ENCODE peak calls at places on chromosomes 16 and 17, in six cellular contexts. One of them, this sample, is unnamed.

GRCh38 chr17:11182430-11182829 is 58.6 kb upstream of the SHISA6 start:
- DNase-seq in left lung: no peak
- DNase-seq in H1: no peak
- DNase-seq in keratinocyte: no peak
- DNase-seq in tibial artery: no peak
- DNase-seq in Panc1: no peak
- DNase-seq in this sample: no peak

GRCh38 chr17:47864791-47865216 is 13.8 kb upstream of the SP6 start:
- DNase-seq in left lung: no peak
- DNase-seq in H1: no peak
- DNase-seq in keratinocyte: no peak
- DNase-seq in tibial artery: no peak
- DNase-seq in Panc1: no peak
- DNase-seq in this sample: no peak

GRCh38 chr17:41326173-41327145 is 10.9 kb upstream of the KRTAP17-1 start:
- DNase-seq in left lung: no peak
- DNase-seq in H1: no peak
- DNase-seq in keratinocyte: no peak
- DNase-seq in tibial artery: no peak
- DNase-seq in Panc1: no peak
- DNase-seq in this sample: no peak

GRCh38 chr17:64129765-64130558 is at the start of gene ERN1:
- DNase-seq in left lung: peak; percentile 99
- DNase-seq in H1: peak; percentile 81
- DNase-seq in keratinocyte: no peak
- DNase-seq in tibial artery: peak; percentile 93
- DNase-seq in Panc1: no peak
- DNase-seq in this sample: no peak

GRCh38 chr17:35245196-35245486 is 2.3 kb downstream of the SLFN5 start:
- DNase-seq in left lung: no peak
- DNase-seq in H1: no peak
- DNase-seq in keratinocyte: no peak
- DNase-seq in tibial artery: no peak
- DNase-seq in Panc1: peak; percentile 68
- DNase-seq in this sample: peak; percentile 80

GRCh38 chr16:17377360-17378324 is 93.1 kb downstream of the XYLT1 start:
- DNase-seq in left lung: no peak
- DNase-seq in H1: no peak
- DNase-seq in keratinocyte: no peak
- DNase-seq in tibial artery: no peak
- DNase-seq in Panc1: no peak
- DNase-seq in this sample: no peak

GRCh38 chr17:79702071-79702470 is 28.7 kb upstream of the ENPP7 start:
- DNase-seq in left lung: no peak
- DNase-seq in H1: no peak
- DNase-seq in keratinocyte: no peak
- DNase-seq in tibial artery: no peak
- DNase-seq in Panc1: no peak
- DNase-seq in this sample: no peak

GRCh38 chr17:77602062-77602746 is 356.3 kb upstream of the TNRC6C start:
- DNase-seq in left lung: no peak
- DNase-seq in H1: no peak
- DNase-seq in keratinocyte: no peak
- DNase-seq in tibial artery: peak; percentile 89
- DNase-seq in Panc1: no peak
- DNase-seq in this sample: no peak

GRCh38 chr16:85854935-85855334 is 44.0 kb upstream of the IRF8 start:
- DNase-seq in left lung: no peak
- DNase-seq in H1: no peak
- DNase-seq in keratinocyte: no peak
- DNase-seq in tibial artery: no peak
- DNase-seq in Panc1: no peak
- DNase-seq in this sample: no peak

GRCh38 chr16:77540656-77541055 is 105.8 kb upstream of the ADAMTS18 start:
- DNase-seq in left lung: no peak
- DNase-seq in H1: no peak
- DNase-seq in keratinocyte: no peak
- DNase-seq in tibial artery: no peak
- DNase-seq in Panc1: no peak
- DNase-seq in this sample: peak; percentile 51

GRCh38 chr16:14087590-14088154 is 16.6 kb downstream of the MRTFB start:
- DNase-seq in left lung: no peak
- DNase-seq in H1: no peak
- DNase-seq in keratinocyte: no peak
- DNase-seq in tibial artery: no peak
- DNase-seq in Panc1: no peak
- DNase-seq in this sample: no peak

GRCh38 chr16:70768205-70768580 is 32.8 kb downstream of the VAC14 start:
- DNase-seq in left lung: peak; percentile 13
- DNase-seq in H1: no peak
- DNase-seq in keratinocyte: no peak
- DNase-seq in tibial artery: no peak
- DNase-seq in Panc1: no peak
- DNase-seq in this sample: no peak

GRCh38 chr16:19522369-19523159 is 666 bp upstream of the GDE1 start:
- DNase-seq in left lung: no peak
- DNase-seq in H1: no peak
- DNase-seq in keratinocyte: no peak
- DNase-seq in tibial artery: no peak
- DNase-seq in Panc1: peak; percentile 15
- DNase-seq in this sample: no peak

GRCh38 chr17:39722965-39723848 is 7.1 kb downstream of the MIEN1 start:
- DNase-seq in left lung: no peak
- DNase-seq in H1: no peak
- DNase-seq in keratinocyte: no peak
- DNase-seq in tibial artery: no peak
- DNase-seq in Panc1: no peak
- DNase-seq in this sample: no peak

GRCh38 chr17:60565233-60565632 is 34.8 kb upstream of the PPM1D start:
- DNase-seq in left lung: no peak
- DNase-seq in H1: no peak
- DNase-seq in keratinocyte: no peak
- DNase-seq in tibial artery: no peak
- DNase-seq in Panc1: no peak
- DNase-seq in this sample: no peak

GRCh38 chr17:1929896-1930750 is 95.0 kb downstream of the RTN4RL1 start:
- DNase-seq in left lung: no peak
- DNase-seq in H1: no peak
- DNase-seq in keratinocyte: no peak
- DNase-seq in tibial artery: no peak
- DNase-seq in Panc1: no peak
- DNase-seq in this sample: no peak

GRCh38 chr16:27317738-27318398 is 4.1 kb downstream of the IL4R start:
- DNase-seq in left lung: no peak
- DNase-seq in H1: no peak
- DNase-seq in keratinocyte: no peak
- DNase-seq in tibial artery: peak; percentile 9
- DNase-seq in Panc1: no peak
- DNase-seq in this sample: no peak

GRCh38 chr17:82930924-82931695 is 91.3 kb upstream of the ZNF750 start:
- DNase-seq in left lung: peak; percentile 67
- DNase-seq in H1: no peak
- DNase-seq in keratinocyte: no peak
- DNase-seq in tibial artery: no peak
- DNase-seq in Panc1: no peak
- DNase-seq in this sample: no peak

GRCh38 chr17:40091691-40092397 is 8.5 kb downstream of the NR1D1 start:
- DNase-seq in left lung: no peak
- DNase-seq in H1: no peak
- DNase-seq in keratinocyte: no peak
- DNase-seq in tibial artery: peak; percentile 60
- DNase-seq in Panc1: no peak
- DNase-seq in this sample: no peak

GRCh38 chr16:66952430-66953139 is 8.5 kb upstream of the CES3 start:
- DNase-seq in left lung: peak; percentile 29
- DNase-seq in H1: no peak
- DNase-seq in keratinocyte: no peak
- DNase-seq in tibial artery: no peak
- DNase-seq in Panc1: no peak
- DNase-seq in this sample: no peak

GRCh38 chr17:68509151-68510057 is 2.8 kb upstream of the PRKAR1A start:
- DNase-seq in left lung: peak; percentile 80
- DNase-seq in H1: no peak
- DNase-seq in keratinocyte: no peak
- DNase-seq in tibial artery: peak; percentile 51
- DNase-seq in Panc1: no peak
- DNase-seq in this sample: no peak

GRCh38 chr17:17783121-17783824 is 53.5 kb downstream of the SREBF1 start:
- DNase-seq in left lung: no peak
- DNase-seq in H1: peak; percentile 38
- DNase-seq in keratinocyte: no peak
- DNase-seq in tibial artery: no peak
- DNase-seq in Panc1: no peak
- DNase-seq in this sample: no peak

DNA sequence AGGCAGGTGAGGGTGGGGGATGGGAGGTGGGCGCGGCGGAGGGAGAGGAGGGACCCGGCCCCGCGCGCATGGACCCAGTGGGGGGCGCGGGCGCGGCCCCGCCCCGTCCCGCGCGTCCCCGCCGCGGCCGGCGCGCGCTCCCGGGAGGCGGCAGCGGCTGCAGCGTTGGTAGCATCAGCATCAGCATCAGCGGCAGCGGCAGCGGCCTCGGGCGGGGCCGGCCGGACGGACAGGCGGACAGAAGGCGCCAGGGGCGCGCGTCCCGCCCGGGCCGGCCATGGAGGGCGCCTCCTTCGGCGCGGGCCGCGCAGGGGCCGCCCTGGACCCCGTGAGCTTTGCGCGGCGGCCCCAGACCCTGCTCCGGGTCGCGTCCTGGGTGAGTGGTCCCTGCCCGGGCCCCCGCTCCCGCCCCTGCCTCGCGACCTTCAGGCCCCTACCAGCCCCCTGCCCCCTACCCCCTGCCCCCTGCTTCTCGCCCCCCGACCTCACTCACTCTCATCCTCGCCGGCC is at the start of gene SYNGR3:
- DNase-seq in left lung: peak; percentile 80
- DNase-seq in H1: no peak
- DNase-seq in keratinocyte: no peak
- DNase-seq in tibial artery: no peak
- DNase-seq in Panc1: no peak
- DNase-seq in this sample: no peak
- H3K4me3 ChIP-seq in left lung: no peak within 1 kb of the TSS
- H3K4me3 ChIP-seq in H1: peak within 1 kb of the TSS; percentile 60
- H3K4me3 ChIP-seq in keratinocyte: peak within 1 kb of the TSS; percentile 20
- H3K4me3 ChIP-seq in tibial artery: no peak within 1 kb of the TSS
- H3K4me3 ChIP-seq in Panc1: peak within 1 kb of the TSS; percentile 67
- H3K4me3 ChIP-seq in this sample: peak within 1 kb of the TSS; percentile 31

GRCh38 chr16:24846548-24847357 is 990 bp downstream of the SLC5A11 start:
- DNase-seq in left lung: no peak
- DNase-seq in H1: no peak
- DNase-seq in keratinocyte: no peak
- DNase-seq in tibial artery: no peak
- DNase-seq in Panc1: no peak
- DNase-seq in this sample: no peak

GRCh38 chr16:24844101-24845030 is 1.4 kb upstream of the SLC5A11 start:
- DNase-seq in left lung: no peak
- DNase-seq in H1: no peak
- DNase-seq in keratinocyte: no peak
- DNase-seq in tibial artery: no peak
- DNase-seq in Panc1: no peak
- DNase-seq in this sample: no peak

GRCh38 chr16:24847358-24847664 is 1.5 kb downstream of the SLC5A11 start:
- DNase-seq in left lung: no peak
- DNase-seq in H1: no peak
- DNase-seq in keratinocyte: no peak
- DNase-seq in tibial artery: no peak
- DNase-seq in Panc1: no peak
- DNase-seq in this sample: no peak

GRCh38 chr16:24848065-24848464 is 2.3 kb downstream of the SLC5A11 start:
- DNase-seq in left lung: no peak
- DNase-seq in H1: no peak
- DNase-seq in keratinocyte: no peak
- DNase-seq in tibial artery: no peak
- DNase-seq in Panc1: no peak
- DNase-seq in this sample: no peak

GRCh38 chr16:24845726-24846547 is at the start of gene SLC5A11:
- DNase-seq in left lung: no peak
- DNase-seq in H1: no peak
- DNase-seq in keratinocyte: no peak
- DNase-seq in tibial artery: no peak
- DNase-seq in Panc1: no peak
- DNase-seq in this sample: no peak
- TF ChIP-seq CTCF in left lung: no peak
- TF ChIP-seq CTCF in H1: no peak
- TF ChIP-seq CTCF in keratinocyte: no peak
- TF ChIP-seq CTCF in tibial artery: no peak
- TF ChIP-seq CTCF in Panc1: no peak
- TF ChIP-seq CTCF in this sample: no peak

GRCh38 chr17:50137050-50137449 is 7.1 kb upstream of the SAMD14 start:
- DNase-seq in left lung: no peak
- DNase-seq in H1: no peak
- DNase-seq in keratinocyte: no peak
- DNase-seq in tibial artery: no peak
- DNase-seq in Panc1: no peak
- DNase-seq in this sample: no peak
- H3K36me3 ChIP-seq in left lung: no peaks in the 10 kb centered on the region
- H3K36me3 ChIP-seq in H1: peaks cover 3% of the 10 kb centered on the region
- H3K36me3 ChIP-seq in keratinocyte: peaks cover 62% of the 10 kb centered on the region
- H3K36me3 ChIP-seq in tibial artery: peaks cover 80% of the 10 kb centered on the region
- H3K36me3 ChIP-seq in Panc1: peaks cover 21% of the 10 kb centered on the region
- H3K36me3 ChIP-seq in this sample: peaks cover 16% of the 10 kb centered on the region

GRCh38 chr16:24610421-24610765 is 71.0 kb downstream of the RBBP6 start:
- DNase-seq in left lung: peak; percentile 78
- DNase-seq in H1: no peak
- DNase-seq in keratinocyte: no peak
- DNase-seq in tibial artery: no peak
- DNase-seq in Panc1: no peak
- DNase-seq in this sample: peak; percentile 9
- H3K4me3 ChIP-seq in left lung: no peak overlapping the region
- H3K4me3 ChIP-seq in H1: peak overlapping the region; percentile 63
- H3K4me3 ChIP-seq in keratinocyte: no peak overlapping the region
- H3K4me3 ChIP-seq in tibial artery: peak overlapping the region; percentile 29
- H3K4me3 ChIP-seq in Panc1: no peak overlapping the region
- H3K4me3 ChIP-seq in this sample: peak overlapping the region; percentile 25

This sample was measured in kidney epithelial cell.